ENCODE peak calls at places on chromosomes 2 and 18, in four cellular contexts. P is HFFc6, T is amniotic epithelial cell, I is adipocyte. M is an unnamed sample.

GRCh38 chr18:7946724-7947377 is 379.7 kb downstream of the PTPRM start:
- DNase-seq in P (peak; percentile 78), T (peak; percentile 94), I (peak; percentile 76), M (no peak)

GRCh38 chr2:152513681-152514080 is 178.7 kb downstream of the FMNL2 start:
- DNase-seq in P (peak; percentile 71), T (peak; percentile 39), I (peak; percentile 40), M (no peak)

GRCh38 chr2:86003967-86004366 is 101.7 kb downstream of the POLR1A start:
- DNase-seq in P (no peak), T (no peak), I (no peak), M (no peak)

GRCh38 chr2:41940715-41941114 is 107.1 kb upstream of the PKDCC start:
- DNase-seq in P (no peak), T (peak; percentile 64), I (no peak), M (no peak)

GRCh38 chr2:23268467-23269263 is 116.3 kb upstream of the KLHL29 start:
- DNase-seq in P (peak; percentile 23), T (no peak), I (no peak), M (no peak)

GRCh38 chr2:210113636-210114235 is 57.5 kb downstream of the KANSL1L start:
- DNase-seq in P (no peak), T (no peak), I (no peak), M (no peak)

GRCh38 chr18:77108001-77108692 is 24.4 kb downstream of the MBP start:
- DNase-seq in P (peak; percentile 88), T (peak; percentile 98), I (peak; percentile 75), M (peak; percentile 87)

GRCh38 chr2:150168596-150168995 is 318.9 kb downstream of the RND3 start:
- DNase-seq in P (no peak), T (peak; percentile 93), I (peak; percentile 82), M (no peak)

GRCh38 chr2:38771632-38772031 is 6.4 kb upstream of the GEMIN6 start:
- DNase-seq in P (peak; percentile 53), T (peak; percentile 68), I (no peak), M (no peak)

GRCh38 chr2:217790681-217791392 is 212.0 kb downstream of the TNS1 start:
- DNase-seq in P (peak; percentile 54), T (peak; percentile 49), I (peak; percentile 71), M (no peak)

GRCh38 chr2:120482334-120482733 is 136.4 kb downstream of the INHBB start:
- DNase-seq in P (no peak), T (no peak), I (no peak), M (no peak)

GRCh38 chr2:37449686-37450392 is 105.4 kb downstream of the QPCT start:
- DNase-seq in P (no peak), T (peak; percentile 61), I (no peak), M (no peak)

GRCh38 chr2:214876815-214877214 is 67.3 kb upstream of the BARD1 start:
- DNase-seq in P (no peak), T (no peak), I (no peak), M (no peak)

GRCh38 chr2:3628800-3629199 is 29.2 kb upstream of the ALLC start:
- DNase-seq in P (no peak), T (no peak), I (no peak), M (no peak)

GRCh38 chr2:134149904-134150303 is 104.0 kb upstream of the MGAT5 start:
- DNase-seq in P (no peak), T (no peak), I (no peak), M (no peak)

GRCh38 chr2:26633351-26633945 is 7.7 kb downstream of the CIB4 start:
- DNase-seq in P (no peak), T (no peak), I (no peak), M (no peak)

GRCh38 chr18:80229342-80229741 is 18.0 kb downstream of the PARD6G start:
- DNase-seq in P (no peak), T (no peak), I (peak; percentile 9), M (no peak)

GRCh38 chr2:208320686-208321085 is 54.6 kb downstream of the PIKFYVE start:
- DNase-seq in P (no peak), T (no peak), I (peak; percentile 74), M (no peak)

GRCh38 chr18:60060578-60060977 is 160.8 kb downstream of the PMAIP1 start:
- DNase-seq in P (peak; percentile 13), T (no peak), I (no peak), M (no peak)

GRCh38 chr18:10663750-10664149 is 137.9 kb downstream of the NAPG start:
- DNase-seq in P (no peak), T (no peak), I (no peak), M (no peak)

GRCh38 chr2:164542584-164543021 is 78.7 kb downstream of the GRB14 start:
- DNase-seq in P (peak; percentile 70), T (peak; percentile 79), I (peak; percentile 70), M (no peak)

GRCh38 chr2:59462418-59463197 is 1090.8 kb downstream of the BCL11A start:
- DNase-seq in P (no peak), T (no peak), I (no peak), M (no peak)

GRCh38 chr18:75137346-75137877 is 71.5 kb downstream of the PTGR3 start:
- DNase-seq in P (no peak), T (no peak), I (no peak), M (no peak)

GRCh38 chr2:237490009-237490804 is 3.2 kb downstream of the MLPH start:
- DNase-seq in P (no peak), T (no peak), I (no peak), M (no peak)

GRCh38 chr2:170743530-170744239 is 26.5 kb upstream of the ERICH2 start:
- DNase-seq in P (no peak), T (peak; percentile 14), I (no peak), M (no peak)

GRCh38 chr2:240919786-240920782 is 13.9 kb downstream of the CROCC2 start:
- DNase-seq in P (no peak), T (no peak), I (no peak), M (no peak)

GRCh38 chr2:37653093-37653492 is 18.3 kb downstream of the CDC42EP3 start:
- DNase-seq in P (no peak), T (no peak), I (no peak), M (no peak)

GRCh38 chr2:9778012-9778411 is 65.3 kb upstream of the TAF1B start:
- DNase-seq in P (no peak), T (no peak), I (no peak), M (no peak)

GRCh38 chr18:79199691-79200374 is 130.6 kb downstream of the ATP9B start:
- DNase-seq in P (peak; percentile 88), T (peak; percentile 79), I (no peak), M (no peak)

GRCh38 chr2:27901219-27901618 is 10.7 kb downstream of the BABAM2 start:
- DNase-seq in P (no peak), T (peak; percentile 16), I (peak; percentile 29), M (no peak)

GRCh38 chr2:147396890-147397289 is 447.9 kb upstream of the ACVR2A start:
- DNase-seq in P (no peak), T (no peak), I (no peak), M (no peak)

GRCh38 chr2:218465987-218466633 is 47.2 kb downstream of the VIL1 start:
- DNase-seq in P (peak; percentile 15), T (peak; percentile 39), I (peak; percentile 67), M (no peak)

GRCh38 chr2:171365232-171365631 is 68.6 kb downstream of the METTL8 start:
- DNase-seq in P (peak; percentile 15), T (no peak), I (no peak), M (no peak)

GRCh38 chr2:120404941-120405768 is 59.2 kb downstream of the INHBB start:
- DNase-seq in P (no peak), T (no peak), I (no peak), M (no peak)

GRCh38 chr2:198311020-198311419 is 506.6 kb downstream of the PLCL1 start:
- DNase-seq in P (no peak), T (no peak), I (no peak), M (no peak)

GRCh38 chr2:168814046-168814445 is 11.6 kb downstream of the NOSTRIN start:
- DNase-seq in P (peak; percentile 43), T (peak; percentile 59), I (peak; percentile 14), M (no peak)